ENCODE peak calls at places on chromosome 14, in four cellular contexts. One of them, this sample, is unnamed.

GRCh38 chr14:94237983-94238382 is 55.1 kb downstream of the SERPINA10 start:
- DNase-seq in GM12878: no peak
- DNase-seq in K562: no peak
- DNase-seq in A549: no peak
- DNase-seq in this sample: no peak

GRCh38 chr14:75794615-75795038 is 133.6 kb downstream of the TTLL5 start:
- DNase-seq in GM12878: no peak
- DNase-seq in A549: peak
- DNase-seq in K562: no peak
- DNase-seq in this sample: peak

GRCh38 chr14:33475623-33476022 is 475.3 kb downstream of the EGLN3 start:
- DNase-seq in GM12878: no peak
- DNase-seq in K562: no peak
- DNase-seq in A549: peak
- DNase-seq in this sample: peak

GRCh38 chr14:61101803-61102548 is 120.9 kb downstream of the SLC38A6 start:
- DNase-seq in GM12878: no peak
- DNase-seq in A549: peak
- DNase-seq in K562: no peak
- DNase-seq in this sample: no peak

GRCh38 chr14:66746316-66747006 is 238.5 kb downstream of the GPHN start:
- DNase-seq in K562: no peak
- DNase-seq in GM12878: no peak
- DNase-seq in A549: peak
- DNase-seq in this sample: peak

GRCh38 chr14:51431033-51431709 is 191.1 kb downstream of the TMX1 start:
- DNase-seq in A549: no peak
- DNase-seq in GM12878: no peak
- DNase-seq in K562: no peak
- DNase-seq in this sample: peak

GRCh38 chr14:33848706-33849454 is 102.0 kb downstream of the EGLN3 start:
- DNase-seq in K562: peak
- DNase-seq in GM12878: no peak
- DNase-seq in A549: peak
- DNase-seq in this sample: peak

GRCh38 chr14:51823706-51824105 is 36.7 kb upstream of the GNG2 start:
- DNase-seq in K562: no peak
- DNase-seq in A549: no peak
- DNase-seq in GM12878: no peak
- DNase-seq in this sample: no peak

GRCh38 chr14:24080888-24081738 is 9.8 kb downstream of the CPNE6 start:
- DNase-seq in GM12878: no peak
- DNase-seq in A549: peak
- DNase-seq in K562: peak
- DNase-seq in this sample: peak

GRCh38 chr14:94769413-94770250 is at the start of gene GSC:
- DNase-seq in K562: no peak
- DNase-seq in GM12878: no peak
- DNase-seq in A549: peak
- DNase-seq in this sample: no peak

GRCh38 chr14:31336646-31337045 is 83.7 kb downstream of the HEATR5A start:
- DNase-seq in K562: no peak
- DNase-seq in A549: peak
- DNase-seq in GM12878: no peak
- DNase-seq in this sample: peak

GRCh38 chr14:93759781-93760307 is 28.4 kb downstream of the PRIMA1 start:
- DNase-seq in K562: no peak
- DNase-seq in A549: no peak
- DNase-seq in GM12878: no peak
- DNase-seq in this sample: no peak

GRCh38 chr14:95319312-95320075 is at the start of gene CLMN:
- DNase-seq in GM12878: no peak
- DNase-seq in K562: peak
- DNase-seq in A549: peak
- DNase-seq in this sample: no peak

GRCh38 chr14:22414876-22415632 is 174.0 kb downstream of the DAD1 start:
- DNase-seq in GM12878: no peak
- DNase-seq in K562: no peak
- DNase-seq in A549: no peak
- DNase-seq in this sample: no peak

GRCh38 chr14:21041676-21042433 is at the start of gene RNASE7:
- DNase-seq in GM12878: no peak
- DNase-seq in A549: no peak
- DNase-seq in K562: no peak
- DNase-seq in this sample: no peak

GRCh38 chr14:105865266-105865903 is 339.0 kb downstream of the TMEM121 start:
- DNase-seq in GM12878: no peak
- DNase-seq in K562: no peak
- DNase-seq in A549: no peak
- DNase-seq in this sample: no peak

GRCh38 chr14:29754134-29754533 is 173.5 kb downstream of the PRKD1 start:
- DNase-seq in GM12878: no peak
- DNase-seq in A549: no peak
- DNase-seq in K562: no peak
- DNase-seq in this sample: no peak

GRCh38 chr14:74875941-74876913 is at the start of gene PROX2:
- DNase-seq in GM12878: no peak
- DNase-seq in A549: no peak
- DNase-seq in K562: no peak
- DNase-seq in this sample: no peak

GRCh38 chr14:24119691-24120090 is 4.9 kb upstream of the NRL start:
- DNase-seq in GM12878: no peak
- DNase-seq in K562: no peak
- DNase-seq in A549: no peak
- DNase-seq in this sample: no peak

GRCh38 chr14:77024171-77024627 is 4.3 kb downstream of the IRF2BPL start:
- DNase-seq in K562: peak
- DNase-seq in A549: peak
- DNase-seq in GM12878: no peak
- DNase-seq in this sample: peak
- TF ChIP-seq CHD4 in K562: no peak
- TF ChIP-seq CHD4 in A549: no peak
- TF ChIP-seq CHD4 in GM12878: no peak
- TF ChIP-seq CHD4 in this sample: no peak

DNA sequence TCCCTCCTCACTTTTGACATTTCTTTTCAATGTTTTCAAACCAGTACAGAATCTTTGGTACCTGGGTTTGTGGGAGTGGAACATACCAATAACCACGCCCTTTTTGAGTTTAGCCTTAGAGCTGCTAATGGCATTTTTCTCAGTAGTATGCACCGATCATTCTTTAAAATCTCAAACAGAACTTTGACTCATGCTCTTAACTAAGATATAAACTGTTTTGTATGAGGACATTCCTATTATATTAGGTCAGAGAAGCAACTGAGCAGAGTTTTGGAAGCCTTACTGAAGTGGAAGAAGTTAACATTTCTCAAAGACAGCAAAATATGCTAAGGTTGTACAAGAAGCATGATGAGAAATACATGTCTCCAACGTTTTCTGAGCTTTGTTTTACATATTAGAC is 819.2 kb downstream of the FSCB start:
- DNase-seq in A549: peak
- DNase-seq in K562: no peak
- DNase-seq in GM12878: no peak
- DNase-seq in this sample: no peak
- TF ChIP-seq CHD4 in A549: no peak
- TF ChIP-seq CHD4 in K562: no peak
- TF ChIP-seq CHD4 in GM12878: no peak
- TF ChIP-seq CHD4 in this sample: no peak

GRCh38 chr14:55912344-55912743 is 205.9 kb upstream of the PELI2 start:
- DNase-seq in K562: no peak
- DNase-seq in GM12878: no peak
- DNase-seq in A549: no peak
- DNase-seq in this sample: no peak

GRCh38 chr14:55909879-55910278 is 208.3 kb upstream of the PELI2 start:
- DNase-seq in K562: no peak
- DNase-seq in A549: no peak
- DNase-seq in GM12878: no peak
- DNase-seq in this sample: no peak

GRCh38 chr14:55914771-55915170 is 203.4 kb upstream of the PELI2 start:
- DNase-seq in K562: no peak
- DNase-seq in A549: no peak
- DNase-seq in GM12878: no peak
- DNase-seq in this sample: no peak

GRCh38 chr14:55913324-55914035 is 204.7 kb upstream of the PELI2 start:
- DNase-seq in GM12878: no peak
- DNase-seq in A549: no peak
- DNase-seq in K562: no peak
- DNase-seq in this sample: no peak

GRCh38 chr14:55911794-55912193 is 206.4 kb upstream of the PELI2 start:
- DNase-seq in K562: no peak
- DNase-seq in GM12878: no peak
- DNase-seq in A549: no peak
- DNase-seq in this sample: no peak
- TF ChIP-seq CHD4 in K562: no peak
- TF ChIP-seq CHD4 in GM12878: no peak
- TF ChIP-seq CHD4 in A549: no peak
- TF ChIP-seq CHD4 in this sample: no peak

GRCh38 chr14:103370087-103370486 is 15.1 kb upstream of the MARK3 start:
- DNase-seq in A549: no peak
- DNase-seq in K562: no peak
- DNase-seq in GM12878: no peak
- DNase-seq in this sample: no peak

GRCh38 chr14:103377522-103378041 is 7.6 kb upstream of the MARK3 start:
- DNase-seq in GM12878: no peak
- DNase-seq in K562: no peak
- DNase-seq in A549: no peak
- DNase-seq in this sample: no peak

GRCh38 chr14:103372552-103373304 is 12.5 kb upstream of the MARK3 start:
- DNase-seq in GM12878: no peak
- DNase-seq in K562: peak
- DNase-seq in A549: peak
- DNase-seq in this sample: peak

GRCh38 chr14:103372017-103372416 is 13.2 kb upstream of the MARK3 start:
- DNase-seq in GM12878: no peak
- DNase-seq in K562: no peak
- DNase-seq in A549: peak
- DNase-seq in this sample: no peak

GRCh38 chr14:103374121-103374520 is 11.1 kb upstream of the MARK3 start:
- DNase-seq in GM12878: no peak
- DNase-seq in A549: no peak
- DNase-seq in K562: no peak
- DNase-seq in this sample: no peak
- TF ChIP-seq CHD4 in GM12878: no peak
- TF ChIP-seq CHD4 in A549: no peak
- TF ChIP-seq CHD4 in K562: no peak
- TF ChIP-seq CHD4 in this sample: no peak

DNA sequence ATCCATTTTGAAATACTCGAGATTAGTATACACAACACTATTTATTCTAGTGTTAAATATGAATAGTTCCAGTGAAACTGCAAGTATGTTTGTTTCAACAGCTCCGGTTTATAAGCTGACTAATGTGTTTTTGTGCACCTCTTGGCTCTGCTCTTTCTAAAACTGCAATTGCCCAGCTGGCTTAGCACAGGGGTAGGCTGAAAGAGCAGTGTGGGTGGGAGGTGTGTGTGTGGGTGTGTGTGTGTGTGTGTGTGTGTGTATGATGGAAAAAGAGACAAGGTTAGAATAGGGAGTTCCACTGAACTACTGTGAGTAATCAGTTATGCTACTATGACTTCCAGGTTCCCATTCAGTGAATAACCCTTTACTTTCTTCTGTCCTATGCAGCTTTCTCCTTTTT is 37.8 kb upstream of the DDHD1 start:
- DNase-seq in A549: no peak
- DNase-seq in GM12878: no peak
- DNase-seq in K562: no peak
- DNase-seq in this sample: no peak
- TF ChIP-seq CHD4 in A549: no peak
- TF ChIP-seq CHD4 in GM12878: no peak
- TF ChIP-seq CHD4 in K562: no peak
- TF ChIP-seq CHD4 in this sample: no peak

GRCh38 chr14:73027546-73027945 is 640 bp upstream of the ZFYVE1 start:
- DNase-seq in GM12878: no peak
- DNase-seq in K562: no peak
- DNase-seq in A549: no peak
- DNase-seq in this sample: no peak

GRCh38 chr14:73025544-73025943 is 1.4 kb downstream of the ZFYVE1 start:
- DNase-seq in A549: peak
- DNase-seq in GM12878: no peak
- DNase-seq in K562: no peak
- DNase-seq in this sample: no peak

GRCh38 chr14:73027984-73028383 is 1.1 kb upstream of the ZFYVE1 start:
- DNase-seq in K562: no peak
- DNase-seq in GM12878: no peak
- DNase-seq in A549: no peak
- DNase-seq in this sample: no peak

GRCh38 chr14:73026845-73027542 is at the start of gene ZFYVE1:
- DNase-seq in GM12878: peak
- DNase-seq in K562: peak
- DNase-seq in A549: peak
- DNase-seq in this sample: peak

DNA sequence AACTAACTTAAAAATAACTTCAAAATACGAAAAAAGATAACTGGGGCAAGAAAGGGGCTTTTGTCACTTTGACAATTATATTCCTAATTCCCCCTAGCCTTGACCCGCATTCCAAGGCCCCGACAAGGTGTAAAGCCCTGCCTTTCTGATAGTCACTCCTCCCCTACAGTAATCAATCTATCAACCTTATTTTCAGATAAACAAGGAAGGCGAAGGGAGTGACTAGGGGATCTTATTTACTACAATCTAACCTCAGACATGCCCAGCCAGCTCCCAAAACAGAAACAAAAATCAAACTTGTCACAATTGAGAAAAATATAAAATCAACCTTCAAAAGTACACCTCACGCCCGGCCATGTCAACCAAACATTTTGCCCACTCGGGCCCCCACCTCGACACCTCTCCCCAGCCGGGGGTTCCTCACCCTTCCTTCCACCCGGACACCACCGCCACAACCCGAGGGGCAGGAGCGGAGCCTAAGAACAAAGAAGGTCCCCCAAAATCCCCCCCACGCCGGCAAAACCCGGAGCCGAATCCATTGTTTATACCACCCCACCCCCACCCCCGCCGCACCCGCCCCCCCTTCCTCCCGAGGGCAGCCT is 562 bp downstream of the ZFYVE1 start:
- DNase-seq in A549: no peak
- DNase-seq in K562: no peak
- DNase-seq in GM12878: no peak
- DNase-seq in this sample: no peak
- TF ChIP-seq CHD4 in A549: no peak
- TF ChIP-seq CHD4 in K562: no peak
- TF ChIP-seq CHD4 in GM12878: no peak
- TF ChIP-seq CHD4 in this sample: no peak